ENCODE peak calls at places on chromosomes 2 and 18, in nine cellular contexts. S is GM23338, X is prostate gland, Y is spleen, G is sigmoid colon, Z is HCT116, H is endothelial cell of umbilical vein, L is stomach, J is vagina. T is an unnamed sample.
A peak's percentile ranks its signal among the peaks of the same experiment; 100 is the strongest.

GRCh38 chr2:71952572-71953188 is 195.0 kb downstream of the CYP26B1 start:
- DNase-seq in G (no peak), X (peak; percentile 49), L (no peak), S (no peak), Z (no peak), Y (no peak), J (no peak), H (no peak), T (no peak)

GRCh38 chr2:28465148-28465885 is 30.5 kb upstream of the PLB1 start:
- DNase-seq in Y (no peak), X (no peak), H (no peak), G (no peak), J (no peak), Z (no peak), L (no peak), S (no peak), T (no peak)

GRCh38 chr2:37267685-37268084 is 36.2 kb downstream of the NDUFAF7 start:
- DNase-seq in Z (no peak), L (no peak), X (no peak), H (no peak), G (no peak), Y (no peak), S (no peak), J (no peak), T (no peak)

GRCh38 chr2:216220976-216221375 is 111.8 kb downstream of the XRCC5 start:
- DNase-seq in X (no peak), L (no peak), Z (no peak), G (no peak), H (no peak), J (no peak), Y (no peak), S (no peak), T (no peak)

GRCh38 chr18:12703714-12704113 is 872 bp downstream of the PSMG2 start:
- DNase-seq in Z (no peak), J (no peak), H (no peak), X (no peak), Y (no peak), L (no peak), G (no peak), S (peak; percentile 30), T (no peak)

GRCh38 chr2:236604971-236605734 is 35.5 kb downstream of the ACKR3 start:
- DNase-seq in Z (no peak), L (no peak), X (no peak), G (no peak), S (peak; percentile 13), Y (peak; percentile 56), H (no peak), J (no peak), T (no peak)

GRCh38 chr2:211611061-211611518 is 927.5 kb downstream of the ERBB4 start:
- DNase-seq in Y (no peak), S (peak; percentile 44), J (no peak), H (no peak), Z (no peak), L (no peak), X (no peak), G (no peak), T (no peak)

GRCh38 chr2:25324905-25325592 is 16.7 kb downstream of the DNMT3A start:
- DNase-seq in Y (no peak), G (peak; percentile 85), X (no peak), J (no peak), H (no peak), S (no peak), L (no peak), Z (no peak), T (no peak)

GRCh38 chr2:234198976-234199375 is 148.5 kb downstream of the SPP2 start:
- DNase-seq in S (no peak), Y (no peak), H (no peak), Z (no peak), J (no peak), L (no peak), G (no peak), X (no peak), T (no peak)

GRCh38 chr2:234202601-234203000 is 152.1 kb downstream of the SPP2 start:
- DNase-seq in S (no peak), Z (no peak), J (no peak), G (no peak), L (no peak), H (no peak), X (no peak), Y (no peak), T (no peak)

GRCh38 chr2:234206738-234207137 is 156.2 kb downstream of the SPP2 start:
- DNase-seq in S (no peak), X (no peak), G (no peak), Z (no peak), L (no peak), J (no peak), H (no peak), Y (no peak), T (no peak)

GRCh38 chr2:234204480-234204879 is 154.0 kb downstream of the SPP2 start:
- DNase-seq in S (no peak), X (no peak), Z (no peak), J (no peak), L (no peak), G (no peak), H (peak; percentile 13), Y (no peak), T (no peak)

GRCh38 chr2:234203135-234203984 is 152.9 kb downstream of the SPP2 start:
- DNase-seq in J (no peak), Z (peak; percentile 97), Y (no peak), G (no peak), X (peak; percentile 27), S (no peak), L (no peak), H (peak; percentile 98), T (no peak)
- TF ChIP-seq POLR2AphosphoS5 in J (no peak), Z (peak; percentile 78), Y (no peak), G (peak; percentile 62), X (peak; percentile 67), S (no peak), L (peak; percentile 58), H (peak; percentile 85), T (peak; percentile 55)

GRCh38 chr2:21757805-21758204 is 634.0 kb downstream of the TDRD15 start:
- DNase-seq in Y (no peak), S (no peak), G (no peak), H (no peak), Z (no peak), L (no peak), J (no peak), X (no peak), T (no peak)

GRCh38 chr2:21759819-21760218 is 636.1 kb downstream of the TDRD15 start:
- DNase-seq in Z (no peak), X (no peak), H (no peak), G (no peak), L (no peak), J (no peak), S (no peak), Y (no peak), T (no peak)

GRCh38 chr2:21748501-21748900 is 624.7 kb downstream of the TDRD15 start:
- DNase-seq in G (no peak), X (no peak), Z (no peak), J (no peak), S (no peak), L (no peak), H (no peak), Y (no peak), T (no peak)

DNA sequence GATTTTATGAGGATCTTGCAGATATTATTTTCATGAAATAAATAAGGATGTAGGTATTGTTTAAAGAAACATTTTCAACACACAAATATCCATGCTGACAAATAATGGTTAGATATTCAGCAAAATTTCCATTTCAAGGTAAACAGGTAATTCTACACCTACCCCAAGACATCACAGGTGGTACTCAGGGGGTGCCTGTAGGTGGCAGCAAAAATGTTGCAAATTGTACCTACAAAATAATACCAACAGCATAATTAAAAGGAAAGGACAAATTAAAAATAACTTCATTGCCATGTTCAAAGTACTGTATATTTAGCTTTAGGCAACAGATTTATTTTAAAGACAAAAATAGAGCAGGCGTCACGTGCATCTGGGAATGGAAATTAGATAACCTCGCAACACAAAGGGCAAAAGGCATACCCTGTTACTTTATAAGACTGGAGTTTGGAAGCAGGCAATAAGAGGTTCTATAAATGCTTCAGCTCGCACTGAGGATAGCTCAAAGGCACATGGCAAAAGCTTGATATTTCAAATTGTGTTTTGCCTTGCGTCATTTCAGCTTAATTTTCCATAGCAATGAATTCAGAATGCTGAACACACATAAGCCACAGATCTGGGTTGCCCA is 630.5 kb downstream of the TDRD15 start:
- DNase-seq in Y (no peak), H (peak; percentile 13), J (no peak), Z (no peak), L (no peak), S (peak; percentile 41), X (no peak), G (no peak), T (no peak)
- TF ChIP-seq CTCF in Y (no peak), H (no peak), J (no peak), Z (no peak), L (no peak), S (peak; percentile 67), X (no peak), G (no peak), T (no peak)

GRCh38 chr18:45518770-45519169 is 96.5 kb upstream of the SLC14A2 start:
- DNase-seq in L (no peak), Z (no peak), H (no peak), S (no peak), X (no peak), Y (no peak), G (no peak), J (no peak), T (no peak)

GRCh38 chr18:45521151-45521550 is 94.1 kb upstream of the SLC14A2 start:
- DNase-seq in H (no peak), L (no peak), S (no peak), X (no peak), G (no peak), Z (no peak), Y (no peak), J (no peak), T (no peak)

GRCh38 chr18:45519881-45520280 is 95.4 kb upstream of the SLC14A2 start:
- DNase-seq in L (no peak), Y (no peak), H (no peak), J (no peak), G (no peak), X (no peak), S (no peak), Z (no peak), T (no peak)

GRCh38 chr18:45521777-45522176 is 93.5 kb upstream of the SLC14A2 start:
- DNase-seq in X (no peak), Z (no peak), J (no peak), H (no peak), G (no peak), S (no peak), L (no peak), Y (no peak), T (no peak)

DNA sequence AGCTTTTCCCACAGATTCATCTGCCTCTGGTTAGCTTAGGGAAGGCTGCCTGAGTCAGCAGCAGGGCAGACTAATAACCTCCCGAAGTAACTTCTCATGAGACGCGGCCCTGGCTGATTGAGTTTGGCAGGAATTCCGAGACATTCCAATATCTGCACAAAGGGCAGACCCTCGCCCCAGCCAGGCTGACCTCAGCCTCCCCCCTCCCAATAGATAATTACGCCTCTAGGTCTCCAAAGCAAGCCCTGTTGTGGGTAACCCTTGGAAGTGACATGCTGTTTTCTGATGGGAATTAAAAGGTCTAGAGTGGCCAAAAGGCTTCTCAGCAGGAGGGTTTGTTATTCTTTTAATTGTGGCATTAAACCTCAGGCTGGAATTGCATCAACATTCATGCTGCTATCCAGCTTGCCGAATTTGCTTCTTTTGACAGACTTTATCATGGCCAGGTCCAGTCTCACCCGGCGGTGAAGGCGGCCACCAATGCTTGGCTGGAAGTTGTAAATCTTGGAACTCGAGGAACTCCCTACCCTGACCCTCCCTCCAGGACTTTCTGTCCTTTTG is 98.0 kb upstream of the SLC14A2 start:
- DNase-seq in Z (no peak), G (peak; percentile 73), S (no peak), H (no peak), Y (no peak), J (no peak), L (no peak), X (no peak), T (no peak)
- TF ChIP-seq POLR2AphosphoS5 in Z (no peak), G (no peak), S (no peak), H (no peak), Y (no peak), J (peak; percentile 56), L (peak; percentile 2), X (peak; percentile 8), T (no peak)

GRCh38 chr2:104945211-104945610 is 91.3 kb downstream of the POU3F3 start:
- DNase-seq in S (no peak), H (no peak), Z (no peak), G (no peak), J (no peak), Y (no peak), X (no peak), L (no peak), T (no peak)

GRCh38 chr2:104945866-104946265 is 92.0 kb downstream of the POU3F3 start:
- DNase-seq in Z (no peak), S (no peak), X (no peak), L (no peak), Y (no peak), G (no peak), H (no peak), J (no peak), T (no peak)

GRCh38 chr2:104939570-104940235 is 85.8 kb downstream of the POU3F3 start:
- DNase-seq in J (no peak), Y (no peak), X (no peak), G (no peak), H (no peak), L (no peak), Z (no peak), S (no peak), T (peak; percentile 29)

DNA sequence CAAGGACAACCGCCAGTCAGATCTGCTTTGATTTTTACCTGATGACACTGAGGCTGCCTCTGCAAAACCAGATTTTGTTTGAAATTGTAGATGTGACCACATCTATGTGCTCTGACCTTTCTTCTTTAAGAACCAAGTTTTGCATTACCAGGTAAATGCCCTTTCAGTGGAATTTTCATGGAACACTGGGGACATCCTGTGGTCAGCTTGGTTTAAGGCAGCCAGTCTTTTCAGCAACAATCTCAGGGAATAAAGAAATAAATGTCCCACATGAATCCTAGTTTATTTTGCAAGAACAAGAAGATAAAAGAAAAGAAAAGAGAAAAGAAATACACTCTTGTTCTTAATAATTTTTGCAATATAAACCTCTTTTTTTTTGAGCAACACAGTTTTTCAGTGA is 90.6 kb downstream of the POU3F3 start:
- DNase-seq in L (no peak), Z (peak; percentile 35), H (no peak), X (no peak), Y (no peak), J (no peak), S (peak; percentile 71), G (no peak), T (no peak)
- TF ChIP-seq CTCF in L (peak; percentile 15), Z (peak; percentile 55), H (no peak), X (no peak), Y (no peak), J (no peak), S (peak; percentile 86), G (peak; percentile 32), T (peak; percentile 50)

T was measured in transverse colon.